ENCODE peak calls at places on chromosomes 1 and 21, in five cellular contexts. I is germinal center, O is adrenal gland, P is heart right ventricle, F is endothelial cell. Z is an unnamed sample.

GRCh38 chr1:91781371-91781825 is 104.6 kb downstream of the TGFBR3 start:
- DNase-seq in O (no peak), F (no peak), P (no peak), I (no peak), Z (no peak)

GRCh38 chr1:36781098-36781497 is 253.2 kb downstream of the GRIK3 start:
- DNase-seq in P (no peak), O (no peak), F (no peak), I (no peak), Z (no peak)

GRCh38 chr1:79716481-79716880 is 710.0 kb upstream of the ADGRL4 start:
- DNase-seq in F (no peak), O (peak), I (no peak), P (no peak), Z (no peak)

GRCh38 chr1:17569200-17570139 is 30.0 kb downstream of the ARHGEF10L start:
- DNase-seq in F (no peak), P (peak), O (peak), I (no peak), Z (peak)

GRCh38 chr1:33257759-33258712 is 1.7 kb downstream of the ZNF362 start:
- DNase-seq in F (no peak), I (no peak), P (no peak), O (no peak), Z (peak)

GRCh38 chr21:45308211-45309068 is 20.7 kb upstream of the POFUT2 start:
- DNase-seq in P (peak), O (peak), I (no peak), F (no peak), Z (peak)

GRCh38 chr1:77281491-77282186 is at the start of gene AK5:
- DNase-seq in P (peak), F (peak), I (peak), O (peak), Z (no peak)

GRCh38 chr1:193408782-193409293 is 222.4 kb upstream of the B3GALT2 start:
- DNase-seq in I (no peak), P (peak), F (no peak), O (peak), Z (peak)

GRCh38 chr1:156379420-156380165 is 10.6 kb downstream of the RHBG start:
- DNase-seq in F (no peak), P (no peak), O (no peak), I (no peak), Z (no peak)

GRCh38 chr1:2492091-2492490 is 16.0 kb downstream of the PLCH2 start:
- DNase-seq in I (no peak), O (no peak), P (no peak), F (no peak), Z (no peak)

GRCh38 chr1:26409191-26409751 is 1.3 kb upstream of the LIN28A start:
- DNase-seq in F (peak), P (no peak), I (no peak), O (no peak), Z (no peak)

GRCh38 chr1:76266762-76267161 is 192.2 kb downstream of the ST6GALNAC3 start:
- DNase-seq in I (no peak), F (no peak), O (no peak), P (no peak), Z (no peak)

GRCh38 chr21:32334980-32335471 is 36.4 kb downstream of the MRAP start:
- DNase-seq in O (no peak), F (no peak), I (no peak), P (no peak), Z (no peak)

GRCh38 chr1:44812822-44813543 is 4.7 kb downstream of the BTBD19 start:
- DNase-seq in O (peak), P (peak), F (peak), I (no peak), Z (no peak)

GRCh38 chr1:168887381-168887780 is 158.4 kb upstream of the DPT start:
- DNase-seq in I (no peak), F (no peak), P (no peak), O (no peak), Z (no peak)

GRCh38 chr1:14939527-14940284 is 213.8 kb upstream of the TMEM51 start:
- DNase-seq in I (no peak), P (no peak), O (no peak), F (no peak), Z (no peak)

GRCh38 chr1:152111515-152111968 is 3.7 kb downstream of the TCHH start:
- DNase-seq in F (peak), P (no peak), I (no peak), O (no peak), Z (no peak)

GRCh38 chr1:181732218-181732990 is 249.1 kb downstream of the CACNA1E start:
- DNase-seq in I (no peak), O (no peak), P (no peak), F (no peak), Z (no peak)

GRCh38 chr1:27598288-27598687 is 5.7 kb downstream of the AHDC1 start:
- DNase-seq in I (no peak), P (peak), O (peak), F (peak), Z (peak)

GRCh38 chr1:215083408-215083961 is 948 bp downstream of the KCNK2 start:
- DNase-seq in I (no peak), O (peak), P (no peak), F (peak), Z (no peak)

GRCh38 chr21:45421071-45421845 is 16.3 kb downstream of the COL18A1 start:
- DNase-seq in O (peak), P (peak), F (no peak), I (no peak), Z (peak)

GRCh38 chr1:22527122-22527521 is 36.2 kb upstream of the EPHA8 start:
- DNase-seq in F (no peak), O (no peak), I (no peak), P (no peak), Z (no peak)

GRCh38 chr1:22383526-22384291 is 67.9 kb upstream of the ZBTB40 start:
- DNase-seq in F (no peak), O (no peak), I (no peak), P (no peak), Z (no peak)

GRCh38 chr1:189405419-189405818 is 1072.2 kb downstream of the BRINP3 start:
- DNase-seq in I (no peak), P (no peak), O (no peak), F (no peak), Z (no peak)

GRCh38 chr1:16442273-16442672 is 1.7 kb downstream of the NECAP2 start:
- DNase-seq in F (no peak), O (no peak), P (no peak), I (no peak), Z (no peak)

GRCh38 chr1:232600430-232601258 is 29.3 kb downstream of the SIPA1L2 start:
- DNase-seq in F (no peak), I (no peak), P (no peak), O (no peak), Z (no peak)

GRCh38 chr1:21149430-21149861 is 27.3 kb downstream of the EIF4G3 start:
- DNase-seq in F (peak), I (no peak), O (no peak), P (no peak), Z (no peak)

GRCh38 chr1:238135708-238136107 is 245.0 kb upstream of the ZP4 start:
- DNase-seq in I (no peak), F (no peak), P (no peak), O (no peak), Z (no peak)

GRCh38 chr1:41467673-41468072 is 16.8 kb downstream of the EDN2 start:
- DNase-seq in O (no peak), P (no peak), I (no peak), F (no peak), Z (no peak)

GRCh38 chr1:2632561-2633361 is at the start of gene MMEL1:
- DNase-seq in I (no peak), F (no peak), O (no peak), P (no peak), Z (no peak)

GRCh38 chr1:91736999-91737615 is 148.8 kb downstream of the TGFBR3 start:
- DNase-seq in I (no peak), F (no peak), O (peak), P (no peak), Z (no peak)

GRCh38 chr1:186985889-186986491 is 157.2 kb downstream of the PLA2G4A start:
- DNase-seq in O (no peak), I (no peak), F (peak), P (no peak), Z (no peak)

GRCh38 chr1:238652346-238652968 is 733.9 kb upstream of the CHRM3 start:
- DNase-seq in P (no peak), O (no peak), I (no peak), F (no peak), Z (no peak)

GRCh38 chr1:219536038-219536437 is 76.9 kb downstream of the ZC3H11B start:
- DNase-seq in F (no peak), I (no peak), P (no peak), O (no peak), Z (no peak)

GRCh38 chr1:33176362-33176850 is 5.4 kb downstream of the TRIM62 start:
- DNase-seq in O (peak), P (no peak), F (no peak), I (no peak), Z (no peak)

GRCh38 chr1:31707711-31708110 is 3.9 kb upstream of the COL16A1 start:
- DNase-seq in F (no peak), O (no peak), P (no peak), I (no peak), Z (no peak)

Z was measured in ovary.